ENCODE peak calls at places on chromosomes 11 and 22, in six cellular contexts. G, O, M, S, W and I are unnamed samples.

GRCh38 chr11:10498426-10499250 is 42.3 kb downstream of the RNF141 start:
- DNase-seq in G (no peak), O (no peak), M (peak), S (no peak), W (no peak), I (no peak)

GRCh38 chr11:92611157-92611556 is 358.3 kb upstream of the MTNR1B start:
- DNase-seq in G (no peak), O (no peak), M (no peak), S (no peak), W (no peak), I (no peak)

GRCh38 chr11:44427432-44427831 is 117.5 kb upstream of the ALX4 start:
- DNase-seq in G (no peak), O (peak), M (peak), S (no peak), W (no peak), I (no peak)

GRCh38 chr11:360326-361280 is 8.7 kb upstream of the B4GALNT4 start:
- DNase-seq in G (no peak), O (no peak), M (no peak), S (no peak), W (no peak), I (no peak)

GRCh38 chr11:36295926-36296325 is at the start of gene PRR5L:
- DNase-seq in G (no peak), O (no peak), M (no peak), S (no peak), W (no peak), I (no peak)

GRCh38 chr22:27726726-27727449 is 74.7 kb downstream of the MN1 start:
- DNase-seq in G (no peak), O (peak), M (no peak), S (no peak), W (peak), I (no peak)

GRCh38 chr11:69655479-69656394 is 14.8 kb downstream of the CCND1 start:
- DNase-seq in G (no peak), O (no peak), M (peak), S (no peak), W (no peak), I (no peak)

GRCh38 chr11:110297726-110298297 is 1.4 kb upstream of the RDX start:
- DNase-seq in G (no peak), O (no peak), M (no peak), S (no peak), W (no peak), I (no peak)

GRCh38 chr11:17760102-17761029 is 25.8 kb downstream of the KCNC1 start:
- DNase-seq in G (peak), O (peak), M (peak), S (peak), W (peak), I (peak)

GRCh38 chr11:92528051-92528450 is 303.4 kb downstream of the FAT3 start:
- DNase-seq in G (no peak), O (no peak), M (no peak), S (no peak), W (no peak), I (no peak)

GRCh38 chr22:49954354-49954753 is 6.2 kb upstream of the PIM3 start:
- DNase-seq in G (no peak), O (no peak), M (no peak), S (no peak), W (no peak), I (no peak)

GRCh38 chr22:47620391-47620790 is 857.9 kb downstream of the TBC1D22A start:
- DNase-seq in G (no peak), O (no peak), M (peak), S (no peak), W (no peak), I (no peak)

GRCh38 chr11:1041936-1042608 is 5.6 kb upstream of the MUC6 start:
- DNase-seq in G (no peak), O (peak), M (no peak), S (no peak), W (peak), I (no peak)

GRCh38 chr11:27392715-27393114 is 29.7 kb upstream of the CCDC34 start:
- DNase-seq in G (no peak), O (peak), M (no peak), S (no peak), W (peak), I (no peak)

GRCh38 chr11:72673943-72674828 is at the start of gene PDE2A:
- DNase-seq in G (no peak), O (no peak), M (peak), S (no peak), W (no peak), I (no peak)

GRCh38 chr22:30325724-30326703 is 727 bp downstream of the TBC1D10A start:
- DNase-seq in G (peak), O (peak), M (peak), S (no peak), W (no peak), I (peak)

GRCh38 chr22:30325065-30325720 is 1.5 kb downstream of the TBC1D10A start:
- DNase-seq in G (no peak), O (peak), M (no peak), S (no peak), W (no peak), I (no peak)

GRCh38 chr22:30327864-30328345 is 1.2 kb upstream of the TBC1D10A start:
- DNase-seq in G (no peak), O (peak), M (no peak), S (no peak), W (peak), I (no peak)

GRCh38 chr22:30328466-30329049 is 1.8 kb upstream of the TBC1D10A start:
- DNase-seq in G (no peak), O (no peak), M (no peak), S (no peak), W (no peak), I (no peak)

DNA sequence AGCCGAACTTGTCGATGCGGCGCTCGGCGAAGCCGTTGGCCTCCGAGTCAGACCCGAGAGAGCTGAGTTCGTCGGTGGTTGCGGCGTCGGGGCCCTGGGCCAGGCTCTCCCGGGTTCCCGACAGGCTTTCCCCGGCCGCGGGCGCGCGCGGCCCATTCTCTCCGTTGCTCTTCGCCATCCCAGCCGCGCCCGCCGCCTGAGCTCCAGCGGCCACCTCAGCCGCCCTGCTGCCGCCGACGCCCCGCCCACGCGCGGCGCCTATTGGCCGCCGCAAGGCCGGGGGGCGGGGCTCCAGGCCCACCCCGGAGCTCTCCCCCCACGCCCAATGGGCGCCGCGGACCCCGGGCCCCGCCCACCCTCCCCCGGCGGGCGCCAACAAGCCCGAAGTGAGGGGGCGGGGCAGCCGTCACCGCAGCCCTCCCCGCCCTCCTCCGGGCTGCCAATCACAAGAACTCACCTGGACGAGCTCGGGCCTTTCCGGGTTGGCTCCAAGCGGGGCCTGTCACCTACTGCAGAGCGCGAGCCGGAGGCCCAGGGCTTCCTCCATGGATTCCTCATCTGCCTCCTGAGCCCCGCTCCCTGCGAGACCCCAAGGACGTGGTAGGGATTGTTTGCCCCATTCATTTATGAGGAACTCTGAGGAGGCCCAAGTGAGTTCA is at the start of gene TBC1D10A:
- DNase-seq in G (peak), O (peak), M (peak), S (peak), W (peak), I (peak)
- TF ChIP-seq POLR2AphosphoS5 in G (peak), O (peak), M (no peak), S (peak), W (peak), I (peak)

GRCh38 chr22:30186048-30186447 is 60.5 kb downstream of the LIF start:
- DNase-seq in G (no peak), O (no peak), M (no peak), S (no peak), W (no peak), I (no peak)
- TF ChIP-seq POLR2A in G (no peak), O (no peak), M (no peak), S (no peak), W (no peak), I (no peak)

DNA sequence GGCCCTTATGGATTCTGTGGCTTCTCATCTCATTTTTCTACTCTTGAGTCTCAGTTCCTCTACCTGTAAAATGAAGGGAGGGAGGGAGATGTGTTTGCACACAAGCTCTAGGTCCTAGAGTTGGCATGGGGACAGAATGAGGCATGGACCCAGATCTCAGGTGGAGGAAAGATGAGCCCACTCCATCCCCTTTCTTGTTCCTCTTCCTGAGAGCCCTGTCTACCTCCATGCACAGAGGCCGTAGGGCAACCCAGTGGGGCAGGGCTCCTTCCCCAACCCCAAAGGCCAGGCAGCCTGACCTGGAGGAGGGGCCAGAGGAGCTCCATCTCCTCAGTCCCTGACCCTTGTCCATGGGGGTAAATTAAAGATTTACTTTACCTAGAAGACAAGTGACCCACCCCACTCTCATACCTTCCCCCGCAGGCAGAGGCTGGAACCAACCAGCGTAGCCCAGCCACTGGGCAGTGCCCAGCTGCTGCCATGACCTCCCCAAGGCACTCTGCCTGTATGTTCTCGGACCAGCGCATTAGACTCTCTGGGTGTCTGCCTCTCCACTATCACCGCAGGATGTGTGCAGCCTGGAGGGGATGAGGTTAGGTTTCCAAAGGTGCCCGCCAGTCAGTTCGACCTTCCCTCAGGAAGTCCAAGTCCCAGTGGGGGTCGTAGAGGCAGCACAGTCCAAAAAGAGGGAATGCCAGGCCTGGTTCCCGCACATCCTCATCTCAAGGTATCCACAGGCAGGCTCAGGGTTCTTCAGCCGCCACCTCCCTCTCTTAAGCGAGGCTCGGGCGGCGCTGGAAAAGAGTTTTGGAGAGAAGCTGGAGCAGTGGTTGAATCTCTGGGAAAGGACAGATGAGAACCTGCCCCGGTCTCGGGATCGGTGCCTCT is 3.0 kb downstream of the SMTN start:
- DNase-seq in G (peak), O (no peak), M (no peak), S (no peak), W (no peak), I (peak)
- TF ChIP-seq TAF1 in G (no peak), O (no peak), M (no peak), S (no peak), W (no peak), I (no peak)

GRCh38 chr11:65432686-65433582 is 10.3 kb downstream of the NEAT1 start:
- DNase-seq in G (no peak), O (no peak), M (no peak), S (no peak), W (no peak), I (no peak)
- TF ChIP-seq POLR2AphosphoS5 in G (no peak), O (no peak), M (no peak), S (no peak), W (peak), I (no peak)

GRCh38 chr11:61551630-61552029 is 29.2 kb downstream of the SYT7 start:
- DNase-seq in G (no peak), O (no peak), M (no peak), S (no peak), W (no peak), I (no peak)
- TF ChIP-seq POLR2A in G (no peak), O (no peak), M (no peak), S (no peak), W (no peak), I (no peak)

GRCh38 chr22:41891407-41891806 is 23.5 kb downstream of the SHISA8 start:
- DNase-seq in G (no peak), O (no peak), M (no peak), S (no peak), W (no peak), I (no peak)
- TF ChIP-seq TAF1 in G (no peak), O (no peak), M (no peak), S (no peak), W (no peak), I (no peak)